ENCODE peak calls at places on chromosomes 16 and 17, in four cellular contexts. One of them, this sample, is unnamed.

GRCh38 chr17:36934759-36935630 is 2.3 kb upstream of the LHX1 start:
- DNase-seq in psoas muscle: peak
- DNase-seq in activated CD8-positive, alpha-beta T cell treated with anti-CD3 and anti-CD28 coated beads, Interleukin-2, amount 10 ng/mL, durations not matched to agents 7 days and 5 days: no peak
- DNase-seq in GM13977: no peak
- DNase-seq in this sample: no peak

GRCh38 chr16:57981636-57982035 is 10.7 kb upstream of the CNGB1 start:
- DNase-seq in GM13977: no peak
- DNase-seq in psoas muscle: no peak
- DNase-seq in activated CD8-positive, alpha-beta T cell treated with anti-CD3 and anti-CD28 coated beads, Interleukin-2, amount 10 ng/mL, durations not matched to agents 7 days and 5 days: no peak
- DNase-seq in this sample: no peak

GRCh38 chr17:29143894-29144293 is 36.3 kb downstream of the MYO18A start:
- DNase-seq in activated CD8-positive, alpha-beta T cell treated with anti-CD3 and anti-CD28 coated beads, Interleukin-2, amount 10 ng/mL, durations not matched to agents 7 days and 5 days: peak
- DNase-seq in psoas muscle: peak
- DNase-seq in GM13977: no peak
- DNase-seq in this sample: no peak

GRCh38 chr16:51876934-51877333 is 670.0 kb downstream of the TOX3 start:
- DNase-seq in GM13977: no peak
- DNase-seq in activated CD8-positive, alpha-beta T cell treated with anti-CD3 and anti-CD28 coated beads, Interleukin-2, amount 10 ng/mL, durations not matched to agents 7 days and 5 days: no peak
- DNase-seq in psoas muscle: no peak
- DNase-seq in this sample: no peak

GRCh38 chr17:42406602-42407288 is 16.3 kb downstream of the CAVIN1 start:
- DNase-seq in activated CD8-positive, alpha-beta T cell treated with anti-CD3 and anti-CD28 coated beads, Interleukin-2, amount 10 ng/mL, durations not matched to agents 7 days and 5 days: no peak
- DNase-seq in psoas muscle: no peak
- DNase-seq in GM13977: no peak
- DNase-seq in this sample: no peak

GRCh38 chr17:81941484-81942166 is 4.5 kb upstream of the PYCR1 start:
- DNase-seq in activated CD8-positive, alpha-beta T cell treated with anti-CD3 and anti-CD28 coated beads, Interleukin-2, amount 10 ng/mL, durations not matched to agents 7 days and 5 days: no peak
- DNase-seq in psoas muscle: peak
- DNase-seq in GM13977: no peak
- DNase-seq in this sample: no peak

GRCh38 chr17:55117063-55117611 is 147.6 kb upstream of the HLF start:
- DNase-seq in GM13977: no peak
- DNase-seq in psoas muscle: no peak
- DNase-seq in activated CD8-positive, alpha-beta T cell treated with anti-CD3 and anti-CD28 coated beads, Interleukin-2, amount 10 ng/mL, durations not matched to agents 7 days and 5 days: no peak
- DNase-seq in this sample: no peak

GRCh38 chr17:35183332-35183731 is 10.9 kb downstream of the SLC35G3 start:
- DNase-seq in GM13977: no peak
- DNase-seq in activated CD8-positive, alpha-beta T cell treated with anti-CD3 and anti-CD28 coated beads, Interleukin-2, amount 10 ng/mL, durations not matched to agents 7 days and 5 days: peak
- DNase-seq in psoas muscle: no peak
- DNase-seq in this sample: no peak

GRCh38 chr17:37131064-37131463 is 182.3 kb downstream of the AATF start:
- DNase-seq in GM13977: no peak
- DNase-seq in psoas muscle: no peak
- DNase-seq in activated CD8-positive, alpha-beta T cell treated with anti-CD3 and anti-CD28 coated beads, Interleukin-2, amount 10 ng/mL, durations not matched to agents 7 days and 5 days: no peak
- DNase-seq in this sample: no peak

GRCh38 chr16:11076259-11077018 is 132.1 kb downstream of the CLEC16A start:
- DNase-seq in activated CD8-positive, alpha-beta T cell treated with anti-CD3 and anti-CD28 coated beads, Interleukin-2, amount 10 ng/mL, durations not matched to agents 7 days and 5 days: peak
- DNase-seq in GM13977: peak
- DNase-seq in psoas muscle: no peak
- DNase-seq in this sample: no peak

GRCh38 chr16:12580809-12581208 is 222.9 kb downstream of the CPPED1 start:
- DNase-seq in activated CD8-positive, alpha-beta T cell treated with anti-CD3 and anti-CD28 coated beads, Interleukin-2, amount 10 ng/mL, durations not matched to agents 7 days and 5 days: no peak
- DNase-seq in psoas muscle: no peak
- DNase-seq in GM13977: no peak
- DNase-seq in this sample: no peak

GRCh38 chr17:66661411-66661843 is 173.5 kb upstream of the CACNG5 start:
- DNase-seq in psoas muscle: peak
- DNase-seq in activated CD8-positive, alpha-beta T cell treated with anti-CD3 and anti-CD28 coated beads, Interleukin-2, amount 10 ng/mL, durations not matched to agents 7 days and 5 days: no peak
- DNase-seq in GM13977: no peak
- DNase-seq in this sample: no peak

GRCh38 chr16:58074657-58075056 is 49.1 kb downstream of the MMP15 start:
- DNase-seq in GM13977: no peak
- DNase-seq in activated CD8-positive, alpha-beta T cell treated with anti-CD3 and anti-CD28 coated beads, Interleukin-2, amount 10 ng/mL, durations not matched to agents 7 days and 5 days: no peak
- DNase-seq in psoas muscle: no peak
- DNase-seq in this sample: no peak

GRCh38 chr17:48625502-48626201 is 506 bp downstream of the HOXB9 start:
- DNase-seq in GM13977: peak
- DNase-seq in activated CD8-positive, alpha-beta T cell treated with anti-CD3 and anti-CD28 coated beads, Interleukin-2, amount 10 ng/mL, durations not matched to agents 7 days and 5 days: peak
- DNase-seq in psoas muscle: no peak
- DNase-seq in this sample: no peak

GRCh38 chr17:42288985-42289862 is 926 bp downstream of the STAT5A start:
- DNase-seq in GM13977: peak
- DNase-seq in psoas muscle: peak
- DNase-seq in activated CD8-positive, alpha-beta T cell treated with anti-CD3 and anti-CD28 coated beads, Interleukin-2, amount 10 ng/mL, durations not matched to agents 7 days and 5 days: peak
- DNase-seq in this sample: no peak

GRCh38 chr17:42421479-42422332 is 1.4 kb downstream of the CAVIN1 start:
- DNase-seq in psoas muscle: peak
- DNase-seq in GM13977: peak
- DNase-seq in activated CD8-positive, alpha-beta T cell treated with anti-CD3 and anti-CD28 coated beads, Interleukin-2, amount 10 ng/mL, durations not matched to agents 7 days and 5 days: no peak
- DNase-seq in this sample: no peak

GRCh38 chr16:24728891-24729242 is 584 bp upstream of the TNRC6A start:
- DNase-seq in activated CD8-positive, alpha-beta T cell treated with anti-CD3 and anti-CD28 coated beads, Interleukin-2, amount 10 ng/mL, durations not matched to agents 7 days and 5 days: no peak
- DNase-seq in psoas muscle: no peak
- DNase-seq in GM13977: peak
- DNase-seq in this sample: no peak

GRCh38 chr17:66975614-66976378 is 11.3 kb downstream of the CACNG4 start:
- DNase-seq in psoas muscle: peak
- DNase-seq in activated CD8-positive, alpha-beta T cell treated with anti-CD3 and anti-CD28 coated beads, Interleukin-2, amount 10 ng/mL, durations not matched to agents 7 days and 5 days: no peak
- DNase-seq in GM13977: peak
- DNase-seq in this sample: no peak

GRCh38 chr17:34269969-34270368 is at the start of gene CCL7:
- DNase-seq in GM13977: no peak
- DNase-seq in psoas muscle: no peak
- DNase-seq in activated CD8-positive, alpha-beta T cell treated with anti-CD3 and anti-CD28 coated beads, Interleukin-2, amount 10 ng/mL, durations not matched to agents 7 days and 5 days: no peak
- DNase-seq in this sample: no peak

GRCh38 chr17:29278692-29279091 is 15.3 kb downstream of the NUFIP2 start:
- DNase-seq in psoas muscle: no peak
- DNase-seq in activated CD8-positive, alpha-beta T cell treated with anti-CD3 and anti-CD28 coated beads, Interleukin-2, amount 10 ng/mL, durations not matched to agents 7 days and 5 days: no peak
- DNase-seq in GM13977: no peak
- DNase-seq in this sample: no peak

GRCh38 chr16:9689597-9689996 is 492.6 kb downstream of the GRIN2A start:
- DNase-seq in psoas muscle: no peak
- DNase-seq in GM13977: no peak
- DNase-seq in activated CD8-positive, alpha-beta T cell treated with anti-CD3 and anti-CD28 coated beads, Interleukin-2, amount 10 ng/mL, durations not matched to agents 7 days and 5 days: no peak
- DNase-seq in this sample: no peak

GRCh38 chr17:62870581-62870964 is 62.5 kb upstream of the MARCHF10 start:
- DNase-seq in psoas muscle: no peak
- DNase-seq in activated CD8-positive, alpha-beta T cell treated with anti-CD3 and anti-CD28 coated beads, Interleukin-2, amount 10 ng/mL, durations not matched to agents 7 days and 5 days: no peak
- DNase-seq in GM13977: no peak
- DNase-seq in this sample: no peak

GRCh38 chr16:57475711-57476339 is 10.5 kb downstream of the DOK4 start:
- DNase-seq in GM13977: peak
- DNase-seq in activated CD8-positive, alpha-beta T cell treated with anti-CD3 and anti-CD28 coated beads, Interleukin-2, amount 10 ng/mL, durations not matched to agents 7 days and 5 days: peak
- DNase-seq in psoas muscle: peak
- DNase-seq in this sample: peak

GRCh38 chr16:54522596-54522995 is 236.0 kb upstream of the IRX3 start:
- DNase-seq in GM13977: no peak
- DNase-seq in activated CD8-positive, alpha-beta T cell treated with anti-CD3 and anti-CD28 coated beads, Interleukin-2, amount 10 ng/mL, durations not matched to agents 7 days and 5 days: no peak
- DNase-seq in psoas muscle: no peak
- DNase-seq in this sample: no peak

GRCh38 chr16:49491111-49491670 is 117.6 kb downstream of the C16orf78 start:
- DNase-seq in activated CD8-positive, alpha-beta T cell treated with anti-CD3 and anti-CD28 coated beads, Interleukin-2, amount 10 ng/mL, durations not matched to agents 7 days and 5 days: no peak
- DNase-seq in psoas muscle: peak
- DNase-seq in GM13977: no peak
- DNase-seq in this sample: no peak

GRCh38 chr17:57724038-57724728 is 20.9 kb downstream of the CCDC182 start:
- DNase-seq in psoas muscle: no peak
- DNase-seq in GM13977: peak
- DNase-seq in activated CD8-positive, alpha-beta T cell treated with anti-CD3 and anti-CD28 coated beads, Interleukin-2, amount 10 ng/mL, durations not matched to agents 7 days and 5 days: no peak
- DNase-seq in this sample: no peak

GRCh38 chr16:50467943-50468748 is 80.0 kb upstream of the NKD1 start:
- DNase-seq in GM13977: peak
- DNase-seq in psoas muscle: no peak
- DNase-seq in activated CD8-positive, alpha-beta T cell treated with anti-CD3 and anti-CD28 coated beads, Interleukin-2, amount 10 ng/mL, durations not matched to agents 7 days and 5 days: no peak
- DNase-seq in this sample: no peak

GRCh38 chr17:80419255-80419654 is 4.3 kb downstream of the ENDOV start:
- DNase-seq in psoas muscle: no peak
- DNase-seq in activated CD8-positive, alpha-beta T cell treated with anti-CD3 and anti-CD28 coated beads, Interleukin-2, amount 10 ng/mL, durations not matched to agents 7 days and 5 days: no peak
- DNase-seq in GM13977: no peak
- DNase-seq in this sample: no peak

GRCh38 chr16:19926449-19927390 is 42.1 kb upstream of the GPRC5B start:
- DNase-seq in activated CD8-positive, alpha-beta T cell treated with anti-CD3 and anti-CD28 coated beads, Interleukin-2, amount 10 ng/mL, durations not matched to agents 7 days and 5 days: no peak
- DNase-seq in psoas muscle: no peak
- DNase-seq in GM13977: no peak
- DNase-seq in this sample: no peak

GRCh38 chr17:77856551-77857305 is 101.8 kb upstream of the TNRC6C start:
- DNase-seq in psoas muscle: no peak
- DNase-seq in activated CD8-positive, alpha-beta T cell treated with anti-CD3 and anti-CD28 coated beads, Interleukin-2, amount 10 ng/mL, durations not matched to agents 7 days and 5 days: no peak
- DNase-seq in GM13977: no peak
- DNase-seq in this sample: no peak

GRCh38 chr17:83057793-83058477 is 21.5 kb upstream of the METRNL start:
- DNase-seq in psoas muscle: peak
- DNase-seq in GM13977: no peak
- DNase-seq in activated CD8-positive, alpha-beta T cell treated with anti-CD3 and anti-CD28 coated beads, Interleukin-2, amount 10 ng/mL, durations not matched to agents 7 days and 5 days: peak
- DNase-seq in this sample: no peak

GRCh38 chr16:7946142-7946541 is 613.5 kb downstream of the RBFOX1 start:
- DNase-seq in GM13977: no peak
- DNase-seq in psoas muscle: no peak
- DNase-seq in activated CD8-positive, alpha-beta T cell treated with anti-CD3 and anti-CD28 coated beads, Interleukin-2, amount 10 ng/mL, durations not matched to agents 7 days and 5 days: no peak
- DNase-seq in this sample: no peak

GRCh38 chr17:48068491-48068961 is 20.4 kb downstream of the NFE2L1 start:
- DNase-seq in activated CD8-positive, alpha-beta T cell treated with anti-CD3 and anti-CD28 coated beads, Interleukin-2, amount 10 ng/mL, durations not matched to agents 7 days and 5 days: no peak
- DNase-seq in psoas muscle: no peak
- DNase-seq in GM13977: no peak
- DNase-seq in this sample: no peak

GRCh38 chr16:2039286-2040030 is 8.2 kb downstream of the NTHL1 start:
- DNase-seq in activated CD8-positive, alpha-beta T cell treated with anti-CD3 and anti-CD28 coated beads, Interleukin-2, amount 10 ng/mL, durations not matched to agents 7 days and 5 days: no peak
- DNase-seq in psoas muscle: peak
- DNase-seq in GM13977: no peak
- DNase-seq in this sample: no peak

GRCh38 chr17:80455328-80455710 is 21.1 kb downstream of the NPTX1 start:
- DNase-seq in activated CD8-positive, alpha-beta T cell treated with anti-CD3 and anti-CD28 coated beads, Interleukin-2, amount 10 ng/mL, durations not matched to agents 7 days and 5 days: peak
- DNase-seq in GM13977: peak
- DNase-seq in psoas muscle: peak
- DNase-seq in this sample: no peak

This sample was measured in iPS DF 6.9.